ENCODE peak calls at places on chromosomes 13 and 19, in four cellular contexts. One of them, this sample, is unnamed.
A peak's percentile ranks its signal among the peaks of the same experiment; 100 is the strongest.

GRCh38 chr19:2331601-2332246 is 3.2 kb downstream of the SPPL2B start:
- DNase-seq in astrocyte of the spinal cord: no peak
- DNase-seq in fibroblast of lung: no peak
- DNase-seq in IMR-90: no peak
- DNase-seq in this sample: no peak

GRCh38 chr13:20492641-20493040 is 33.0 kb downstream of the CRYL1 start:
- DNase-seq in astrocyte of the spinal cord: no peak
- DNase-seq in fibroblast of lung: peak; percentile 45
- DNase-seq in IMR-90: peak; percentile 65
- DNase-seq in this sample: peak; percentile 10

GRCh38 chr19:50880241-50880640 is 7.0 kb downstream of the KLK2 start:
- DNase-seq in astrocyte of the spinal cord: no peak
- DNase-seq in fibroblast of lung: no peak
- DNase-seq in IMR-90: no peak
- DNase-seq in this sample: no peak

GRCh38 chr13:95968906-95969305 is 84.3 kb downstream of the UGGT2 start:
- DNase-seq in astrocyte of the spinal cord: no peak
- DNase-seq in fibroblast of lung: no peak
- DNase-seq in IMR-90: no peak
- DNase-seq in this sample: no peak

GRCh38 chr13:73714522-73714921 is 419.7 kb downstream of the KLF12 start:
- DNase-seq in astrocyte of the spinal cord: no peak
- DNase-seq in fibroblast of lung: no peak
- DNase-seq in IMR-90: no peak
- DNase-seq in this sample: no peak

GRCh38 chr19:16889429-16889882 is 657 bp downstream of the F2RL3 start:
- DNase-seq in astrocyte of the spinal cord: no peak
- DNase-seq in fibroblast of lung: no peak
- DNase-seq in IMR-90: no peak
- DNase-seq in this sample: no peak

GRCh38 chr13:50208826-50209335 is 193.6 kb downstream of the KCNRG start:
- DNase-seq in astrocyte of the spinal cord: peak; percentile 96
- DNase-seq in fibroblast of lung: peak; percentile 92
- DNase-seq in IMR-90: peak; percentile 76
- DNase-seq in this sample: peak; percentile 97

GRCh38 chr13:41075034-41075433 is 13.7 kb downstream of the WBP4 start:
- DNase-seq in astrocyte of the spinal cord: peak; percentile 37
- DNase-seq in fibroblast of lung: peak; percentile 9
- DNase-seq in IMR-90: peak; percentile 49
- DNase-seq in this sample: peak; percentile 56

GRCh38 chr19:32173836-32174235 is 171.6 kb upstream of the ZNF507 start:
- DNase-seq in astrocyte of the spinal cord: no peak
- DNase-seq in fibroblast of lung: no peak
- DNase-seq in IMR-90: no peak
- DNase-seq in this sample: no peak

GRCh38 chr13:89465366-89465765 is 1794.2 kb downstream of the SLITRK5 start:
- DNase-seq in astrocyte of the spinal cord: peak; percentile 90
- DNase-seq in fibroblast of lung: peak; percentile 76
- DNase-seq in IMR-90: no peak
- DNase-seq in this sample: peak; percentile 42

GRCh38 chr19:17332677-17333581 is 1.7 kb downstream of the ANO8 start:
- DNase-seq in astrocyte of the spinal cord: peak; percentile 50
- DNase-seq in fibroblast of lung: peak; percentile 42
- DNase-seq in IMR-90: peak; percentile 39
- DNase-seq in this sample: peak; percentile 63

GRCh38 chr19:33350538-33351309 is 22.8 kb upstream of the CEBPG start:
- DNase-seq in astrocyte of the spinal cord: peak; percentile 35
- DNase-seq in fibroblast of lung: peak; percentile 80
- DNase-seq in IMR-90: peak; percentile 56
- DNase-seq in this sample: peak; percentile 98

GRCh38 chr13:68810660-68811059 is 1297.0 kb upstream of the ATXN8OS start:
- DNase-seq in astrocyte of the spinal cord: no peak
- DNase-seq in fibroblast of lung: no peak
- DNase-seq in IMR-90: no peak
- DNase-seq in this sample: no peak

GRCh38 chr13:99577934-99578917 is 77.0 kb downstream of the TM9SF2 start:
- DNase-seq in astrocyte of the spinal cord: no peak
- DNase-seq in fibroblast of lung: no peak
- DNase-seq in IMR-90: no peak
- DNase-seq in this sample: peak; percentile 28

GRCh38 chr19:17294051-17294891 is 9.0 kb downstream of the ABHD8 start:
- DNase-seq in astrocyte of the spinal cord: no peak
- DNase-seq in fibroblast of lung: no peak
- DNase-seq in IMR-90: no peak
- DNase-seq in this sample: no peak

GRCh38 chr13:92963029-92963428 is 263.6 kb upstream of the GPC6 start:
- DNase-seq in astrocyte of the spinal cord: peak; percentile 28
- DNase-seq in fibroblast of lung: peak; percentile 70
- DNase-seq in IMR-90: peak; percentile 20
- DNase-seq in this sample: peak; percentile 34

GRCh38 chr13:25977671-25978070 is 74.1 kb downstream of the SHISA2 start:
- DNase-seq in astrocyte of the spinal cord: no peak
- DNase-seq in fibroblast of lung: no peak
- DNase-seq in IMR-90: no peak
- DNase-seq in this sample: no peak

GRCh38 chr19:57566396-57567256 is 7.0 kb upstream of the ZNF550 start:
- DNase-seq in astrocyte of the spinal cord: peak; percentile 42
- DNase-seq in fibroblast of lung: peak; percentile 54
- DNase-seq in IMR-90: peak; percentile 38
- DNase-seq in this sample: peak; percentile 62

GRCh38 chr19:57656346-57656745 is 12.4 kb upstream of the ZSCAN4 start:
- DNase-seq in astrocyte of the spinal cord: no peak
- DNase-seq in fibroblast of lung: no peak
- DNase-seq in IMR-90: no peak
- DNase-seq in this sample: no peak

GRCh38 chr13:40974460-40975407 is 44.4 kb downstream of the ELF1 start:
- DNase-seq in astrocyte of the spinal cord: peak; percentile 30
- DNase-seq in fibroblast of lung: peak; percentile 51
- DNase-seq in IMR-90: peak; percentile 66
- DNase-seq in this sample: peak; percentile 60

GRCh38 chr19:48881741-48882657 is 9.8 kb downstream of the PPP1R15A start:
- DNase-seq in astrocyte of the spinal cord: no peak
- DNase-seq in fibroblast of lung: no peak
- DNase-seq in IMR-90: no peak
- DNase-seq in this sample: no peak

GRCh38 chr19:29666634-29667389 is 1.6 kb downstream of the PLEKHF1 start:
- DNase-seq in astrocyte of the spinal cord: peak; percentile 88
- DNase-seq in fibroblast of lung: peak; percentile 70
- DNase-seq in IMR-90: peak; percentile 64
- DNase-seq in this sample: peak; percentile 76

GRCh38 chr13:106867249-106867648 is 299.3 kb upstream of the ARGLU1 start:
- DNase-seq in astrocyte of the spinal cord: peak; percentile 29
- DNase-seq in fibroblast of lung: peak; percentile 2
- DNase-seq in IMR-90: no peak
- DNase-seq in this sample: no peak

GRCh38 chr13:94553766-94554165 is 42.2 kb downstream of the TGDS start:
- DNase-seq in astrocyte of the spinal cord: no peak
- DNase-seq in fibroblast of lung: no peak
- DNase-seq in IMR-90: no peak
- DNase-seq in this sample: no peak

GRCh38 chr13:93180376-93180966 is 46.1 kb upstream of the GPC6 start:
- DNase-seq in astrocyte of the spinal cord: peak; percentile 51
- DNase-seq in fibroblast of lung: peak; percentile 96
- DNase-seq in IMR-90: peak; percentile 52
- DNase-seq in this sample: peak; percentile 24

GRCh38 chr13:79637086-79637763 is 156.3 kb downstream of the NDFIP2 start:
- DNase-seq in astrocyte of the spinal cord: no peak
- DNase-seq in fibroblast of lung: peak; percentile 9
- DNase-seq in IMR-90: no peak
- DNase-seq in this sample: no peak

GRCh38 chr19:7795555-7796161 is 32.6 kb downstream of the CLEC4M start:
- DNase-seq in astrocyte of the spinal cord: no peak
- DNase-seq in fibroblast of lung: no peak
- DNase-seq in IMR-90: peak; percentile 78
- DNase-seq in this sample: no peak

GRCh38 chr13:27960362-27961226 is 8.5 kb downstream of the CDX2 start:
- DNase-seq in astrocyte of the spinal cord: no peak
- DNase-seq in fibroblast of lung: no peak
- DNase-seq in IMR-90: no peak
- DNase-seq in this sample: peak; percentile 22
- H3K4me3 ChIP-seq in astrocyte of the spinal cord: no peak overlapping the region
- H3K4me3 ChIP-seq in fibroblast of lung: no peak overlapping the region
- H3K4me3 ChIP-seq in IMR-90: no peak overlapping the region
- H3K4me3 ChIP-seq in this sample: no peak overlapping the region

DNA sequence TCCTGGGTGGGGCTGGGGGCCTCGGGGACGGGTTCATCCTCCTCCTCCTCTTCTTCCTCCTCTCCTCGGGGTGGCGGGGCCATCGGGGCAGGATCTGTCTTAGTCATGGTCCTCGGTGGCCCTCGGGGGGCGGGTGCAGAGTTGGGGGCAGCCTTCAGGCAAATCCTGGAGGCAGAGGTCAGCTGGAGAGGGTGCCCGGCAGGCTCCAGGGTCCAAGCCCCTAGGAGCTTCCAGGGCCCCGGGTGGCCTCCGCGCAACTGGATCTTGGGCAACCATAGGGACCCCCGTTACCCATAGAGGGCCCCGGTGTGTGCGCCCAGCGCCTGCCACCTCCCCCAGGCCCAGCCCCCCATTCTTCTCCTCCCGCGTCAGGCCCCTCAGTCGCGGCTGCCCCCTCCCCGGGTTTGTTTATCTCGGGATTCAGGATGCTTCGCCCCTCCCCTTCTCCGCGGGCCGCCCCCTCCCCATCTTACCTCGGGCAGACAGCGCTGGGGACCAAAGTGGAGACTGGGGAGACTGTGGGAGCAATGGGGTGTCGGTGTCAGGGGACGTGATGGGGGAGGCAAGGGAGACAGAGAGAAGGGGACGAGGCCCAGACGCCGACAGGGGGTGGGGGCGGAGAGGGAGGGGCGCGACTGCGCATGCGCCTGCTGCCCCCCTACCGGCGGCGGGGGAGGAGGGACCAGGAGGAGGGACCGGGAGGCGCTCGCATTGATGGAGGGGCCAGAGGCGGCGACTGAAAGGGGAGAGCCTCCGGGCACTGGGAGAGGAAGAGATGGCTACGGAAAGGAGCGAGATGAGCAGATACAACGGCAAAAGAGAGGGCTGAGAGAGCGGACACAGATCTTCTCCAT is at the start of gene CLIP3:
- DNase-seq in astrocyte of the spinal cord: peak; percentile 63
- DNase-seq in fibroblast of lung: peak; percentile 59
- DNase-seq in IMR-90: peak; percentile 62
- DNase-seq in this sample: peak; percentile 51
- TF ChIP-seq CTCF in astrocyte of the spinal cord: no peak
- TF ChIP-seq CTCF in fibroblast of lung: no peak
- TF ChIP-seq CTCF in IMR-90: no peak
- TF ChIP-seq CTCF in this sample: no peak

GRCh38 chr19:54407780-54408179 is 7.5 kb upstream of the TTYH1 start:
- DNase-seq in astrocyte of the spinal cord: no peak
- DNase-seq in fibroblast of lung: no peak
- DNase-seq in IMR-90: no peak
- DNase-seq in this sample: no peak
- H3K4me3 ChIP-seq in astrocyte of the spinal cord: no peak overlapping the region
- H3K4me3 ChIP-seq in fibroblast of lung: no peak overlapping the region
- H3K4me3 ChIP-seq in IMR-90: no peak overlapping the region
- H3K4me3 ChIP-seq in this sample: no peak overlapping the region

GRCh38 chr19:4007021-4007835 is at the start of gene PIAS4:
- DNase-seq in astrocyte of the spinal cord: peak; percentile 94
- DNase-seq in fibroblast of lung: peak; percentile 86
- DNase-seq in IMR-90: peak; percentile 90
- DNase-seq in this sample: peak; percentile 87
- TF ChIP-seq CTCF in astrocyte of the spinal cord: no peak
- TF ChIP-seq CTCF in fibroblast of lung: no peak
- TF ChIP-seq CTCF in IMR-90: peak; percentile 5
- TF ChIP-seq CTCF in this sample: no peak

DNA sequence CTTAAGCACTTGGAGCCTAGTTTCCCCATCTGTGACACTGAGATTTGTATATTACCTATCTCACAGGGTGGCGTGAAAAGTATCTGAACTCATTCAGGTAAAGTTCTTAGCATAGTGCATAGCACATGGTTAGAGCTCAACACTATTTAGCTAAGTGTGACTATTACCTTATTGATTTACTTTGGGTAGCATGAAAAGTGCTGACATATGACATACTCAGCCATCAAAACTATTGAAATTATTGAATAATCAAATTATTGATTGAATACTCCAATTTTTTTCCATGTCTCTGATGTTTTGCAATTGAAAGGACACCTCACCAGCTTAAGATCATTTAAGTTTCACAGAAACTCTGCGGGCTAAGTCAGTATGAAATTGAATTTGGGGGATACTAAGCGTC is 715.0 kb downstream of the EFNB2 start:
- DNase-seq in astrocyte of the spinal cord: no peak
- DNase-seq in fibroblast of lung: no peak
- DNase-seq in IMR-90: no peak
- DNase-seq in this sample: no peak
- H3K4me3 ChIP-seq in astrocyte of the spinal cord: no peak overlapping the region
- H3K4me3 ChIP-seq in fibroblast of lung: no peak overlapping the region
- H3K4me3 ChIP-seq in IMR-90: no peak overlapping the region
- H3K4me3 ChIP-seq in this sample: no peak overlapping the region

DNA sequence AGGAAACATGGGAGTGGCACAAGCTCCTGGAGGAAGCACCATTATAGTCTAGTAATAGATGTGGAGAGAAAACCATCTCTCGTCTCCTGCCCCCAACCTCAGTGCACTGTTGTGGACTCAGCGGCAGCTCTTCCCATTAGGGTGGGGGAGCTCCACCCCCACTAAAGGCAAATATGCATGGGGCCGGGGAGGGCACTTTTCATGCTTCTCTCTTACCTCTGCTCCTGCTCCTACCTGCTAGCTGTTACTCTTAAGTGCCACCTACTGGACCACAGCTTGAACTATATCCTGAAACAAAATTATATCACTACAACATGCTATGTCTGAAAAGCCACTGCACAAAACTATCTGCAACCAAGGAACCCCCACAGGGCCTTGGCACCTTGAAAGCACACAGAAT is 112.6 kb upstream of the DACH1 start:
- DNase-seq in astrocyte of the spinal cord: peak; percentile 5
- DNase-seq in fibroblast of lung: peak; percentile 1
- DNase-seq in IMR-90: no peak
- DNase-seq in this sample: no peak
- TF ChIP-seq CTCF in astrocyte of the spinal cord: peak; percentile 31
- TF ChIP-seq CTCF in fibroblast of lung: peak; percentile 38
- TF ChIP-seq CTCF in IMR-90: no peak
- TF ChIP-seq CTCF in this sample: no peak

GRCh38 chr13:63420685-63421084 is 2005.0 kb upstream of the PCDH20 start:
- DNase-seq in astrocyte of the spinal cord: no peak
- DNase-seq in fibroblast of lung: no peak
- DNase-seq in IMR-90: no peak
- DNase-seq in this sample: no peak

GRCh38 chr13:63425131-63425530 is 2009.5 kb upstream of the PCDH20 start:
- DNase-seq in astrocyte of the spinal cord: peak; percentile 22
- DNase-seq in fibroblast of lung: peak; percentile 42
- DNase-seq in IMR-90: peak; percentile 43
- DNase-seq in this sample: no peak

GRCh38 chr13:63421113-63421512 is 2005.5 kb upstream of the PCDH20 start:
- DNase-seq in astrocyte of the spinal cord: no peak
- DNase-seq in fibroblast of lung: no peak
- DNase-seq in IMR-90: no peak
- DNase-seq in this sample: no peak
- H3K4me3 ChIP-seq in astrocyte of the spinal cord: no peak overlapping the region
- H3K4me3 ChIP-seq in fibroblast of lung: no peak overlapping the region
- H3K4me3 ChIP-seq in IMR-90: no peak overlapping the region
- H3K4me3 ChIP-seq in this sample: no peak overlapping the region

This sample was measured in fibroblast of mammary gland.